ENCODE peak calls at places on chromosomes 12 and 14, in seven cellular contexts. S is GM12891, N is IMR-90, P is transverse colon, G is vagina, I is sigmoid colon, L is thyroid gland. O is an unnamed sample.
A peak's percentile ranks its signal among the peaks of the same experiment; 100 is the strongest.

GRCh38 chr12:29676676-29677075 is 107.1 kb downstream of the TMTC1 start:
- DNase-seq in G (no peak), S (no peak), P (no peak), I (no peak), N (no peak), L (no peak), O (no peak)

GRCh38 chr14:91255026-91255695 is 10.7 kb upstream of the GPR68 start:
- DNase-seq in I (no peak), P (no peak), S (no peak), L (no peak), N (no peak), G (no peak), O (no peak)

GRCh38 chr14:23041729-23042128 is 283 bp upstream of the PSMB11 start:
- DNase-seq in G (no peak), P (no peak), N (peak; percentile 68), S (no peak), L (no peak), I (no peak), O (no peak)

GRCh38 chr12:58917699-58918334 is 2.5 kb downstream of the LRIG3 start:
- DNase-seq in G (no peak), L (no peak), I (no peak), N (no peak), P (no peak), S (no peak), O (no peak)

GRCh38 chr12:121872546-121873223 is 14.0 kb upstream of the HPD start:
- DNase-seq in S (no peak), P (peak; percentile 55), I (peak; percentile 94), G (no peak), N (peak; percentile 99), L (no peak), O (peak; percentile 44)

GRCh38 chr12:57964421-57964820 is 23.1 kb downstream of the ATP23 start:
- DNase-seq in L (no peak), S (no peak), G (no peak), P (no peak), I (no peak), N (no peak), O (no peak)

GRCh38 chr14:63286071-63286470 is 32.7 kb downstream of the GPHB5 start:
- DNase-seq in I (no peak), S (no peak), L (no peak), G (no peak), N (no peak), P (no peak), O (no peak)

GRCh38 chr12:87931764-87932163 is 97.4 kb downstream of the C12orf50 start:
- DNase-seq in L (no peak), G (no peak), S (no peak), I (no peak), P (no peak), N (peak; percentile 97), O (no peak)

GRCh38 chr14:104800600-104801283 is at the start of gene ZBTB42:
- DNase-seq in I (peak; percentile 85), N (peak; percentile 48), S (peak; percentile 75), P (peak; percentile 91), G (no peak), L (peak; percentile 89), O (peak; percentile 86)

GRCh38 chr14:104253223-104253822 is 114.9 kb downstream of the KIF26A start:
- DNase-seq in P (no peak), S (no peak), L (no peak), I (no peak), N (no peak), G (no peak), O (no peak)

GRCh38 chr12:31311634-31312258 is 14.2 kb downstream of the SINHCAF start:
- DNase-seq in L (no peak), P (no peak), G (no peak), N (no peak), I (no peak), S (no peak), O (no peak)

GRCh38 chr12:31308116-31308515 is 17.8 kb downstream of the SINHCAF start:
- DNase-seq in L (no peak), P (no peak), N (no peak), S (no peak), I (no peak), G (no peak), O (no peak)

GRCh38 chr12:31309279-31309678 is 16.7 kb downstream of the SINHCAF start:
- DNase-seq in I (no peak), L (no peak), P (no peak), N (no peak), S (no peak), G (no peak), O (no peak)

GRCh38 chr12:31306871-31307270 is 19.1 kb downstream of the SINHCAF start:
- DNase-seq in G (no peak), N (peak; percentile 7), S (no peak), L (no peak), P (no peak), I (no peak), O (no peak)

DNA sequence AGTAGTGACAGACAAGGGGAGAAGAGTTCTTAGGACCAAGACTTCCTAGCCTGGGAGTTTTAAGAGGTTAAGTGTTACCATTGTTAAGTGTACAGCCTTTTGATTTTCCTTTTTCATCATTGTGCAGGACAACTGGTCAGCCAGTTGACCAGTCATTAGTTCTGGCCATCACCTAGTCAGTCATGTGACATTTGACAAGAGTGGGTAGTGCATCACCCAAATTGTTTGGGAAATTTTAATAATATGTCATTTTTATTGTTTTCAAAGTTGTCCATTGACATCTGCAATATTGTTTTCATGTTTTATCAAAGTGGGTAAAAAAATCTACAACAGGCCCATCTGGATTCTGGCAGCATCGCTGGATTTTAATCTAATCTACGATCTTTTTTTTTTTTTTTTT is 15.5 kb downstream of the SINHCAF start:
- DNase-seq in N (no peak), G (no peak), P (no peak), S (no peak), L (no peak), I (no peak), O (no peak)
- TF ChIP-seq POLR2A in N (no peak), G (no peak), P (no peak), S (no peak), L (no peak), I (no peak), O (no peak)

DNA sequence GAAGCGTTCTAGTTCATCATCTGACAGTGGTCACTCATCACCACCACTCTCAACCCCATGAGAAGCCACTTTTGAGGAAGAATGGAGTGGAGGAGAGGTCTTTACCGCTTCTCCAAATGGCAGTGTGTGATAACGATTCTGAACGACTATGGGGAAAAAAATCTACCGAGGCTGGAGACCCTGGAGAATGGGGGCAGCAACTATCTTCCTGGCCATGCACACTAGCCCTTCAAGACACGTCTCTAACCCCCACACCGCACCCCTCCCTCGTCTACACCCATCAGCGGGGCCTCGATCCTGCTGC is 365 bp downstream of the ING4 start:
- DNase-seq in N (no peak), P (no peak), S (peak; percentile 52), L (no peak), I (no peak), G (no peak), O (peak; percentile 43)
- TF ChIP-seq POLR2A in N (no peak), P (no peak), S (peak; percentile 54), L (no peak), I (no peak), G (no peak), O (no peak)

GRCh38 chr14:24114536-24115450 is at the start of the genes DCAF11 and NRL:
- DNase-seq in L (peak; percentile 99), I (peak; percentile 100), G (peak; percentile 100), P (peak; percentile 99), S (peak; percentile 95), N (peak; percentile 100), O (peak; percentile 82)
- TF ChIP-seq POLR2A in L (peak; percentile 66), I (no peak), G (no peak), P (peak; percentile 63), S (peak; percentile 50), N (peak; percentile 30), O (peak; percentile 20)

GRCh38 chr14:50532502-50533313 is at the start of gene MAP4K5:
- DNase-seq in I (peak; percentile 96), N (peak; percentile 89), G (peak; percentile 91), S (peak; percentile 86), L (peak; percentile 94), P (peak; percentile 94), O (peak; percentile 62)
- TF ChIP-seq POLR2A in I (no peak), N (peak; percentile 81), G (peak; percentile 73), S (no peak), L (peak; percentile 92), P (peak; percentile 49), O (peak; percentile 52)

GRCh38 chr12:66188584-66189475 is at the start of gene IRAK3:
- DNase-seq in G (peak; percentile 93), N (peak; percentile 31), I (peak; percentile 95), S (peak; percentile 52), L (peak; percentile 66), P (peak; percentile 83), O (no peak)
- TF ChIP-seq POLR2A in G (peak; percentile 76), N (no peak), I (peak; percentile 51), S (peak; percentile 38), L (peak; percentile 66), P (peak; percentile 76), O (no peak)

GRCh38 chr12:119649202-119649808 is 18.6 kb upstream of the PRKAB1 start:
- DNase-seq in I (no peak), S (peak; percentile 42), P (no peak), G (no peak), N (no peak), L (no peak), O (peak; percentile 26)

GRCh38 chr12:119644930-119645329 is 23.0 kb upstream of the PRKAB1 start:
- DNase-seq in S (no peak), I (no peak), G (no peak), N (no peak), L (no peak), P (no peak), O (no peak)

GRCh38 chr12:119642986-119643385 is 24.9 kb upstream of the PRKAB1 start:
- DNase-seq in L (no peak), P (no peak), G (no peak), S (no peak), I (no peak), N (no peak), O (no peak)

GRCh38 chr12:119645535-119646059 is 22.3 kb upstream of the PRKAB1 start:
- DNase-seq in I (no peak), P (no peak), N (no peak), L (no peak), G (no peak), S (no peak), O (no peak)
- TF ChIP-seq POLR2A in I (no peak), P (no peak), N (no peak), L (no peak), G (no peak), S (no peak), O (no peak)

GRCh38 chr12:109445224-109445623 is 31.9 kb downstream of the KCTD10 start:
- DNase-seq in S (no peak), N (peak; percentile 61), I (no peak), L (no peak), G (no peak), P (no peak), O (no peak)
- TF ChIP-seq POLR2A in S (no peak), N (no peak), I (no peak), L (no peak), G (no peak), P (no peak), O (no peak)

O was measured in H54.